ENCODE peak calls at places on chromosome 22, in ten cellular contexts. One of them, this sample, is unnamed.

GRCh38 chr22:26777402-26777801 is 120.0 kb downstream of the MIAT start:
- DNase-seq in activated CD4-positive, alpha-beta T cell treated with anti-CD3 and anti-CD28 coated beads, Interleukin-2, amount 50 U/mL, for 1 hour: no peak
- DNase-seq in neural progenitor cell: no peak
- DNase-seq in progenitor cell of endocrine pancreas: no peak
- DNase-seq in H4: peak
- DNase-seq in adrenal gland: peak
- DNase-seq in H9: peak
- DNase-seq in posterior vena cava: no peak
- DNase-seq in foreskin fibroblast: no peak
- DNase-seq in AG08395: peak
- DNase-seq in this sample: no peak

GRCh38 chr22:46746192-46746591 is 8.1 kb upstream of the CERK start:
- DNase-seq in H4: no peak
- DNase-seq in AG08395: no peak
- DNase-seq in neural progenitor cell: no peak
- DNase-seq in activated CD4-positive, alpha-beta T cell treated with anti-CD3 and anti-CD28 coated beads, Interleukin-2, amount 50 U/mL, for 1 hour: no peak
- DNase-seq in H9: no peak
- DNase-seq in posterior vena cava: no peak
- DNase-seq in progenitor cell of endocrine pancreas: no peak
- DNase-seq in foreskin fibroblast: no peak
- DNase-seq in adrenal gland: no peak
- DNase-seq in this sample: no peak

GRCh38 chr22:47625013-47625385 is 862.5 kb downstream of the TBC1D22A start:
- DNase-seq in H4: no peak
- DNase-seq in activated CD4-positive, alpha-beta T cell treated with anti-CD3 and anti-CD28 coated beads, Interleukin-2, amount 50 U/mL, for 1 hour: no peak
- DNase-seq in posterior vena cava: no peak
- DNase-seq in AG08395: no peak
- DNase-seq in foreskin fibroblast: no peak
- DNase-seq in H9: peak
- DNase-seq in neural progenitor cell: no peak
- DNase-seq in progenitor cell of endocrine pancreas: no peak
- DNase-seq in adrenal gland: peak
- DNase-seq in this sample: no peak

GRCh38 chr22:44931077-44931540 is 78.7 kb downstream of the PHF21B start:
- DNase-seq in activated CD4-positive, alpha-beta T cell treated with anti-CD3 and anti-CD28 coated beads, Interleukin-2, amount 50 U/mL, for 1 hour: no peak
- DNase-seq in H4: no peak
- DNase-seq in AG08395: peak
- DNase-seq in neural progenitor cell: no peak
- DNase-seq in posterior vena cava: no peak
- DNase-seq in adrenal gland: peak
- DNase-seq in foreskin fibroblast: peak
- DNase-seq in H9: no peak
- DNase-seq in progenitor cell of endocrine pancreas: no peak
- DNase-seq in this sample: no peak

GRCh38 chr22:46798366-46799057 is 36.1 kb downstream of the TBC1D22A start:
- DNase-seq in foreskin fibroblast: peak
- DNase-seq in H4: peak
- DNase-seq in posterior vena cava: peak
- DNase-seq in neural progenitor cell: peak
- DNase-seq in progenitor cell of endocrine pancreas: peak
- DNase-seq in AG08395: peak
- DNase-seq in adrenal gland: peak
- DNase-seq in activated CD4-positive, alpha-beta T cell treated with anti-CD3 and anti-CD28 coated beads, Interleukin-2, amount 50 U/mL, for 1 hour: peak
- DNase-seq in H9: peak
- DNase-seq in this sample: peak

GRCh38 chr22:25797891-25798290 is 55.9 kb downstream of the MYO18B start:
- DNase-seq in foreskin fibroblast: no peak
- DNase-seq in progenitor cell of endocrine pancreas: no peak
- DNase-seq in activated CD4-positive, alpha-beta T cell treated with anti-CD3 and anti-CD28 coated beads, Interleukin-2, amount 50 U/mL, for 1 hour: no peak
- DNase-seq in posterior vena cava: no peak
- DNase-seq in H4: no peak
- DNase-seq in AG08395: no peak
- DNase-seq in adrenal gland: no peak
- DNase-seq in neural progenitor cell: no peak
- DNase-seq in H9: no peak
- DNase-seq in this sample: peak

GRCh38 chr22:38490915-38491314 is 15.2 kb downstream of the DDX17 start:
- DNase-seq in progenitor cell of endocrine pancreas: no peak
- DNase-seq in AG08395: no peak
- DNase-seq in H4: peak
- DNase-seq in posterior vena cava: no peak
- DNase-seq in foreskin fibroblast: peak
- DNase-seq in activated CD4-positive, alpha-beta T cell treated with anti-CD3 and anti-CD28 coated beads, Interleukin-2, amount 50 U/mL, for 1 hour: no peak
- DNase-seq in adrenal gland: peak
- DNase-seq in H9: no peak
- DNase-seq in neural progenitor cell: no peak
- DNase-seq in this sample: no peak

GRCh38 chr22:45757068-45757467 is 85.4 kb downstream of the ATXN10 start:
- DNase-seq in neural progenitor cell: peak
- DNase-seq in adrenal gland: peak
- DNase-seq in H4: no peak
- DNase-seq in posterior vena cava: no peak
- DNase-seq in progenitor cell of endocrine pancreas: no peak
- DNase-seq in activated CD4-positive, alpha-beta T cell treated with anti-CD3 and anti-CD28 coated beads, Interleukin-2, amount 50 U/mL, for 1 hour: no peak
- DNase-seq in foreskin fibroblast: no peak
- DNase-seq in AG08395: peak
- DNase-seq in H9: peak
- DNase-seq in this sample: no peak

GRCh38 chr22:23219787-23220484 is 39.6 kb downstream of the BCR start:
- DNase-seq in adrenal gland: peak
- DNase-seq in progenitor cell of endocrine pancreas: no peak
- DNase-seq in posterior vena cava: no peak
- DNase-seq in AG08395: peak
- DNase-seq in H4: peak
- DNase-seq in activated CD4-positive, alpha-beta T cell treated with anti-CD3 and anti-CD28 coated beads, Interleukin-2, amount 50 U/mL, for 1 hour: peak
- DNase-seq in foreskin fibroblast: peak
- DNase-seq in neural progenitor cell: no peak
- DNase-seq in H9: no peak
- DNase-seq in this sample: no peak

GRCh38 chr22:24429411-24430365 is 2.3 kb downstream of the ADORA2A start:
- DNase-seq in activated CD4-positive, alpha-beta T cell treated with anti-CD3 and anti-CD28 coated beads, Interleukin-2, amount 50 U/mL, for 1 hour: peak
- DNase-seq in adrenal gland: peak
- DNase-seq in progenitor cell of endocrine pancreas: no peak
- DNase-seq in foreskin fibroblast: peak
- DNase-seq in H4: no peak
- DNase-seq in AG08395: no peak
- DNase-seq in posterior vena cava: peak
- DNase-seq in H9: peak
- DNase-seq in neural progenitor cell: no peak
- DNase-seq in this sample: peak

GRCh38 chr22:33851985-33852384 is 68.3 kb downstream of the LARGE1 start:
- DNase-seq in AG08395: no peak
- DNase-seq in progenitor cell of endocrine pancreas: no peak
- DNase-seq in H9: no peak
- DNase-seq in posterior vena cava: no peak
- DNase-seq in activated CD4-positive, alpha-beta T cell treated with anti-CD3 and anti-CD28 coated beads, Interleukin-2, amount 50 U/mL, for 1 hour: no peak
- DNase-seq in H4: no peak
- DNase-seq in adrenal gland: no peak
- DNase-seq in neural progenitor cell: no peak
- DNase-seq in foreskin fibroblast: no peak
- DNase-seq in this sample: no peak

GRCh38 chr22:41417622-41418390 is 28.8 kb downstream of the TOB2 start:
- DNase-seq in H4: no peak
- DNase-seq in AG08395: peak
- DNase-seq in H9: no peak
- DNase-seq in activated CD4-positive, alpha-beta T cell treated with anti-CD3 and anti-CD28 coated beads, Interleukin-2, amount 50 U/mL, for 1 hour: no peak
- DNase-seq in neural progenitor cell: no peak
- DNase-seq in adrenal gland: peak
- DNase-seq in progenitor cell of endocrine pancreas: no peak
- DNase-seq in foreskin fibroblast: peak
- DNase-seq in posterior vena cava: peak
- DNase-seq in this sample: no peak

GRCh38 chr22:26394787-26395186 is 34.3 kb upstream of the ASPHD2 start:
- DNase-seq in neural progenitor cell: peak
- DNase-seq in activated CD4-positive, alpha-beta T cell treated with anti-CD3 and anti-CD28 coated beads, Interleukin-2, amount 50 U/mL, for 1 hour: no peak
- DNase-seq in adrenal gland: no peak
- DNase-seq in H9: no peak
- DNase-seq in progenitor cell of endocrine pancreas: no peak
- DNase-seq in foreskin fibroblast: no peak
- DNase-seq in posterior vena cava: no peak
- DNase-seq in H4: no peak
- DNase-seq in AG08395: no peak
- DNase-seq in this sample: peak

GRCh38 chr22:50270302-50271010 is at the start of gene MAPK11:
- DNase-seq in adrenal gland: peak
- DNase-seq in progenitor cell of endocrine pancreas: peak
- DNase-seq in neural progenitor cell: peak
- DNase-seq in H9: peak
- DNase-seq in AG08395: peak
- DNase-seq in foreskin fibroblast: no peak
- DNase-seq in posterior vena cava: peak
- DNase-seq in H4: peak
- DNase-seq in activated CD4-positive, alpha-beta T cell treated with anti-CD3 and anti-CD28 coated beads, Interleukin-2, amount 50 U/mL, for 1 hour: peak
- DNase-seq in this sample: peak

GRCh38 chr22:43957871-43958270 is 2.6 kb downstream of the SAMM50 start:
- DNase-seq in H9: no peak
- DNase-seq in H4: no peak
- DNase-seq in posterior vena cava: no peak
- DNase-seq in activated CD4-positive, alpha-beta T cell treated with anti-CD3 and anti-CD28 coated beads, Interleukin-2, amount 50 U/mL, for 1 hour: no peak
- DNase-seq in foreskin fibroblast: no peak
- DNase-seq in AG08395: no peak
- DNase-seq in neural progenitor cell: no peak
- DNase-seq in progenitor cell of endocrine pancreas: no peak
- DNase-seq in adrenal gland: peak
- DNase-seq in this sample: no peak

GRCh38 chr22:48630848-48631247 is 1196.8 kb downstream of the BRD1 start:
- DNase-seq in foreskin fibroblast: no peak
- DNase-seq in H9: no peak
- DNase-seq in AG08395: no peak
- DNase-seq in neural progenitor cell: no peak
- DNase-seq in progenitor cell of endocrine pancreas: no peak
- DNase-seq in posterior vena cava: no peak
- DNase-seq in adrenal gland: no peak
- DNase-seq in H4: no peak
- DNase-seq in activated CD4-positive, alpha-beta T cell treated with anti-CD3 and anti-CD28 coated beads, Interleukin-2, amount 50 U/mL, for 1 hour: no peak
- DNase-seq in this sample: no peak

GRCh38 chr22:36153756-36154155 is 6.8 kb downstream of the APOL3 start:
- DNase-seq in H4: no peak
- DNase-seq in neural progenitor cell: no peak
- DNase-seq in activated CD4-positive, alpha-beta T cell treated with anti-CD3 and anti-CD28 coated beads, Interleukin-2, amount 50 U/mL, for 1 hour: no peak
- DNase-seq in progenitor cell of endocrine pancreas: no peak
- DNase-seq in posterior vena cava: no peak
- DNase-seq in H9: no peak
- DNase-seq in adrenal gland: no peak
- DNase-seq in AG08395: no peak
- DNase-seq in foreskin fibroblast: no peak
- DNase-seq in this sample: no peak

GRCh38 chr22:32325416-32325801 is 32.3 kb upstream of the RFPL3 start:
- DNase-seq in progenitor cell of endocrine pancreas: no peak
- DNase-seq in posterior vena cava: peak
- DNase-seq in AG08395: no peak
- DNase-seq in H9: no peak
- DNase-seq in adrenal gland: no peak
- DNase-seq in foreskin fibroblast: no peak
- DNase-seq in activated CD4-positive, alpha-beta T cell treated with anti-CD3 and anti-CD28 coated beads, Interleukin-2, amount 50 U/mL, for 1 hour: no peak
- DNase-seq in neural progenitor cell: no peak
- DNase-seq in H4: no peak
- DNase-seq in this sample: peak

GRCh38 chr22:23072035-23072910 is 2.0 kb downstream of the GNAZ start:
- DNase-seq in progenitor cell of endocrine pancreas: no peak
- DNase-seq in H4: no peak
- DNase-seq in posterior vena cava: peak
- DNase-seq in H9: no peak
- DNase-seq in activated CD4-positive, alpha-beta T cell treated with anti-CD3 and anti-CD28 coated beads, Interleukin-2, amount 50 U/mL, for 1 hour: no peak
- DNase-seq in neural progenitor cell: no peak
- DNase-seq in AG08395: peak
- DNase-seq in adrenal gland: no peak
- DNase-seq in foreskin fibroblast: peak
- DNase-seq in this sample: no peak

GRCh38 chr22:40348025-40348658 is 1.8 kb downstream of the ADSL start:
- DNase-seq in foreskin fibroblast: peak
- DNase-seq in H9: no peak
- DNase-seq in adrenal gland: peak
- DNase-seq in AG08395: peak
- DNase-seq in progenitor cell of endocrine pancreas: no peak
- DNase-seq in posterior vena cava: no peak
- DNase-seq in neural progenitor cell: peak
- DNase-seq in H4: peak
- DNase-seq in activated CD4-positive, alpha-beta T cell treated with anti-CD3 and anti-CD28 coated beads, Interleukin-2, amount 50 U/mL, for 1 hour: peak
- DNase-seq in this sample: peak

GRCh38 chr22:46575915-46576555 is 38.6 kb upstream of the CELSR1 start:
- DNase-seq in H4: no peak
- DNase-seq in AG08395: no peak
- DNase-seq in H9: peak
- DNase-seq in posterior vena cava: no peak
- DNase-seq in neural progenitor cell: peak
- DNase-seq in progenitor cell of endocrine pancreas: no peak
- DNase-seq in foreskin fibroblast: no peak
- DNase-seq in activated CD4-positive, alpha-beta T cell treated with anti-CD3 and anti-CD28 coated beads, Interleukin-2, amount 50 U/mL, for 1 hour: no peak
- DNase-seq in adrenal gland: no peak
- DNase-seq in this sample: no peak

GRCh38 chr22:33274214-33274828 is 216.1 kb upstream of the SYN3 start:
- DNase-seq in adrenal gland: peak
- DNase-seq in activated CD4-positive, alpha-beta T cell treated with anti-CD3 and anti-CD28 coated beads, Interleukin-2, amount 50 U/mL, for 1 hour: no peak
- DNase-seq in posterior vena cava: peak
- DNase-seq in AG08395: no peak
- DNase-seq in progenitor cell of endocrine pancreas: no peak
- DNase-seq in H4: peak
- DNase-seq in H9: peak
- DNase-seq in neural progenitor cell: peak
- DNase-seq in foreskin fibroblast: no peak
- DNase-seq in this sample: no peak

GRCh38 chr22:38870791-38871359 is 1.1 kb downstream of the CBX6 start:
- DNase-seq in foreskin fibroblast: no peak
- DNase-seq in AG08395: no peak
- DNase-seq in H4: no peak
- DNase-seq in progenitor cell of endocrine pancreas: no peak
- DNase-seq in adrenal gland: no peak
- DNase-seq in activated CD4-positive, alpha-beta T cell treated with anti-CD3 and anti-CD28 coated beads, Interleukin-2, amount 50 U/mL, for 1 hour: no peak
- DNase-seq in neural progenitor cell: peak
- DNase-seq in posterior vena cava: peak
- DNase-seq in H9: no peak
- DNase-seq in this sample: no peak

GRCh38 chr22:41596776-41597634 is 7.4 kb upstream of the PMM1 start:
- DNase-seq in posterior vena cava: peak
- DNase-seq in H9: peak
- DNase-seq in neural progenitor cell: peak
- DNase-seq in adrenal gland: peak
- DNase-seq in activated CD4-positive, alpha-beta T cell treated with anti-CD3 and anti-CD28 coated beads, Interleukin-2, amount 50 U/mL, for 1 hour: peak
- DNase-seq in progenitor cell of endocrine pancreas: peak
- DNase-seq in foreskin fibroblast: no peak
- DNase-seq in H4: peak
- DNase-seq in AG08395: peak
- DNase-seq in this sample: peak

GRCh38 chr22:30183861-30184278 is 62.7 kb downstream of the LIF start:
- DNase-seq in foreskin fibroblast: no peak
- DNase-seq in AG08395: peak
- DNase-seq in H4: no peak
- DNase-seq in neural progenitor cell: no peak
- DNase-seq in H9: no peak
- DNase-seq in progenitor cell of endocrine pancreas: no peak
- DNase-seq in activated CD4-positive, alpha-beta T cell treated with anti-CD3 and anti-CD28 coated beads, Interleukin-2, amount 50 U/mL, for 1 hour: no peak
- DNase-seq in adrenal gland: no peak
- DNase-seq in posterior vena cava: no peak
- DNase-seq in this sample: no peak

GRCh38 chr22:39174498-39175120 is 22.1 kb upstream of the CBX7 start:
- DNase-seq in progenitor cell of endocrine pancreas: peak
- DNase-seq in posterior vena cava: peak
- DNase-seq in H4: peak
- DNase-seq in activated CD4-positive, alpha-beta T cell treated with anti-CD3 and anti-CD28 coated beads, Interleukin-2, amount 50 U/mL, for 1 hour: peak
- DNase-seq in H9: peak
- DNase-seq in neural progenitor cell: peak
- DNase-seq in foreskin fibroblast: peak
- DNase-seq in AG08395: peak
- DNase-seq in adrenal gland: peak
- DNase-seq in this sample: peak

GRCh38 chr22:45638834-45639746 is 32.5 kb upstream of the ATXN10 start:
- DNase-seq in H4: peak
- DNase-seq in activated CD4-positive, alpha-beta T cell treated with anti-CD3 and anti-CD28 coated beads, Interleukin-2, amount 50 U/mL, for 1 hour: no peak
- DNase-seq in foreskin fibroblast: peak
- DNase-seq in posterior vena cava: peak
- DNase-seq in neural progenitor cell: no peak
- DNase-seq in H9: no peak
- DNase-seq in adrenal gland: no peak
- DNase-seq in progenitor cell of endocrine pancreas: no peak
- DNase-seq in AG08395: peak
- DNase-seq in this sample: no peak

GRCh38 chr22:37137131-37137530 is 12.6 kb downstream of the IL2RB start:
- DNase-seq in activated CD4-positive, alpha-beta T cell treated with anti-CD3 and anti-CD28 coated beads, Interleukin-2, amount 50 U/mL, for 1 hour: no peak
- DNase-seq in neural progenitor cell: no peak
- DNase-seq in AG08395: no peak
- DNase-seq in H4: no peak
- DNase-seq in posterior vena cava: no peak
- DNase-seq in adrenal gland: no peak
- DNase-seq in H9: no peak
- DNase-seq in foreskin fibroblast: no peak
- DNase-seq in progenitor cell of endocrine pancreas: no peak
- DNase-seq in this sample: no peak

This sample was measured in COR-L47.